ENCODE peak calls at places on chromosomes 1 and 21, in six cellular contexts. Q, K, S, E, M and R are unnamed samples.
A peak's percentile ranks its signal among the peaks of the same experiment; 100 is the strongest.

GRCh38 chr1:171794085-171794484 is 12.6 kb downstream of the METTL13 start:
- DNase-seq in S (no peak), K (peak; percentile 87), M (no peak), Q (peak; percentile 88), E (no peak), R (no peak)

GRCh38 chr1:5638582-5638981 is 353.6 kb downstream of the NPHP4 start:
- DNase-seq in M (no peak), E (no peak), K (no peak), S (no peak), Q (no peak), R (no peak)

GRCh38 chr1:160608514-160608913 is 29.2 kb upstream of the CD84 start:
- DNase-seq in Q (no peak), S (no peak), M (no peak), K (no peak), E (no peak), R (no peak)

GRCh38 chr1:169889871-169890270 is 3.8 kb downstream of the SCYL3 start:
- DNase-seq in Q (no peak), E (no peak), M (no peak), S (no peak), K (no peak), R (no peak)

GRCh38 chr1:61079898-61080336 is 2.4 kb upstream of the NFIA start:
- DNase-seq in Q (peak; percentile 83), E (peak; percentile 77), K (peak; percentile 78), S (peak; percentile 84), M (peak; percentile 82), R (no peak)

GRCh38 chr1:97867127-97867526 is 53.7 kb downstream of the DPYD start:
- DNase-seq in E (no peak), S (no peak), Q (no peak), M (no peak), K (no peak), R (no peak)

GRCh38 chr21:36134820-36135390 is at the start of gene CBR3:
- DNase-seq in K (peak; percentile 68), S (no peak), M (peak; percentile 86), E (peak; percentile 21), Q (peak; percentile 81), R (peak; percentile 43)

GRCh38 chr1:64470670-64471217 is 815 bp downstream of the CACHD1 start:
- DNase-seq in S (peak; percentile 17), M (peak; percentile 71), Q (peak; percentile 63), E (peak; percentile 12), K (peak; percentile 37), R (no peak)

GRCh38 chr21:31801551-31802234 is 69.8 kb upstream of the SCAF4 start:
- DNase-seq in E (no peak), K (no peak), Q (no peak), M (no peak), S (no peak), R (no peak)

GRCh38 chr1:41371630-41372599 is 10.7 kb downstream of the FOXO6 start:
- DNase-seq in M (peak; percentile 97), Q (no peak), K (peak; percentile 23), S (peak; percentile 52), E (peak; percentile 94), R (no peak)

GRCh38 chr1:23216771-23217420 is 406 bp downstream of the HTR1D start:
- DNase-seq in K (no peak), S (no peak), E (no peak), Q (peak; percentile 20), M (peak; percentile 95), R (peak; percentile 4)

GRCh38 chr21:34156957-34157356 is 83.6 kb downstream of the MRPS6 start:
- DNase-seq in E (no peak), M (no peak), Q (no peak), K (no peak), S (no peak), R (no peak)

GRCh38 chr1:99621340-99621901 is 24.5 kb upstream of the PALMD start:
- DNase-seq in K (no peak), M (no peak), Q (no peak), S (no peak), E (no peak), R (no peak)

GRCh38 chr21:44379991-44380865 is 26.8 kb downstream of the TRPM2 start:
- DNase-seq in Q (no peak), M (peak; percentile 82), S (no peak), E (no peak), K (no peak), R (no peak)

GRCh38 chr1:77031101-77031662 is 163.9 kb downstream of the ST6GALNAC5 start:
- DNase-seq in E (peak; percentile 95), K (peak; percentile 72), Q (peak; percentile 78), M (no peak), S (peak; percentile 8), R (no peak)

GRCh38 chr1:108033486-108034081 is 68.6 kb upstream of the VAV3 start:
- DNase-seq in M (no peak), S (no peak), E (no peak), K (no peak), Q (no peak), R (no peak)

GRCh38 chr21:38878394-38879179 is 72.9 kb downstream of the ETS2 start:
- DNase-seq in K (no peak), E (no peak), M (no peak), Q (peak; percentile 47), S (no peak), R (no peak)

GRCh38 chr1:10604966-10605365 is 130.2 kb downstream of the PEX14 start:
- DNase-seq in S (no peak), E (no peak), K (no peak), Q (no peak), M (peak; percentile 24), R (no peak)

GRCh38 chr1:61851849-61852692 is 109.8 kb downstream of the PATJ start:
- DNase-seq in Q (peak; percentile 81), S (no peak), M (peak; percentile 10), E (peak; percentile 54), K (peak; percentile 77), R (no peak)

GRCh38 chr1:88780485-88780884 is 96.4 kb downstream of the PKN2 start:
- DNase-seq in M (no peak), Q (no peak), S (no peak), E (peak; percentile 0), K (no peak), R (no peak)